ENCODE peak calls at places on chromosomes 13 and 19, in five cellular contexts. G is PC-3, N is SK-N-MC, A is NT2/D1, R is IMR-90. L is an unnamed sample.

GRCh38 chr13:25905411-25906010 is 146.3 kb downstream of the SHISA2 start:
- DNase-seq in N (no peak), A (no peak), G (peak; percentile 83), R (no peak), L (no peak)

GRCh38 chr19:34265221-34265650 is 10.9 kb downstream of the GARRE1 start:
- DNase-seq in N (no peak), G (no peak), R (no peak), A (no peak), L (no peak)

GRCh38 chr19:15120135-15121026 is 13.2 kb downstream of the SYDE1 start:
- DNase-seq in G (no peak), A (no peak), R (no peak), N (no peak), L (no peak)

GRCh38 chr13:28357846-28358496 is 137.0 kb downstream of the FLT1 start:
- DNase-seq in G (no peak), A (no peak), R (no peak), N (no peak), L (no peak)

GRCh38 chr19:16824658-16825311 is 4.4 kb upstream of the SIN3B start:
- DNase-seq in R (peak; percentile 51), G (peak; percentile 19), A (no peak), N (no peak), L (no peak)

GRCh38 chr19:31332096-31332495 is 17.1 kb downstream of the TSHZ3 start:
- DNase-seq in G (no peak), N (no peak), R (peak; percentile 79), A (no peak), L (no peak)

GRCh38 chr19:45676851-45677263 is 8.8 kb downstream of the GIPR start:
- DNase-seq in G (no peak), R (no peak), N (no peak), A (no peak), L (no peak)

GRCh38 chr19:15093001-15093400 is 11.0 kb downstream of the OR1I1 start:
- DNase-seq in A (no peak), G (no peak), R (no peak), N (no peak), L (no peak)

GRCh38 chr13:81326913-81327312 is 986.0 kb upstream of the SPRY2 start:
- DNase-seq in N (no peak), A (no peak), G (peak; percentile 37), R (no peak), L (no peak)

GRCh38 chr19:35959040-35959967 is 23.1 kb downstream of the LRFN3 start:
- DNase-seq in G (no peak), A (no peak), N (no peak), R (no peak), L (no peak)

GRCh38 chr19:37928527-37929286 is 21.7 kb downstream of the SIPA1L3 start:
- DNase-seq in N (no peak), R (no peak), A (no peak), G (no peak), L (peak; percentile 90)

GRCh38 chr19:37929512-37929911 is 22.5 kb downstream of the SIPA1L3 start:
- DNase-seq in N (no peak), G (no peak), A (no peak), R (no peak), L (no peak)

GRCh38 chr19:37926711-37927110 is 19.7 kb downstream of the SIPA1L3 start:
- DNase-seq in N (no peak), R (no peak), A (no peak), G (no peak), L (no peak)

GRCh38 chr19:37925212-37925611 is 18.2 kb downstream of the SIPA1L3 start:
- DNase-seq in R (no peak), N (no peak), A (no peak), G (no peak), L (no peak)

GRCh38 chr19:37926255-37926654 is 19.2 kb downstream of the SIPA1L3 start:
- DNase-seq in A (no peak), G (no peak), R (no peak), N (no peak), L (no peak)
- H3K4me3 ChIP-seq in A (no peak overlapping the region), G (no peak overlapping the region), R (no peak overlapping the region), N (no peak overlapping the region), L (peak overlapping the region; percentile 53)

GRCh38 chr13:64540468-64540867 is 2689.7 kb downstream of the PCDH9 start:
- DNase-seq in G (no peak), A (no peak), N (no peak), R (peak; percentile 11), L (no peak)
- H3K9ac ChIP-seq in G (no peak overlapping the region), A (no peak overlapping the region), N (no peak overlapping the region), R (no peak overlapping the region), L (no peak overlapping the region)

DNA sequence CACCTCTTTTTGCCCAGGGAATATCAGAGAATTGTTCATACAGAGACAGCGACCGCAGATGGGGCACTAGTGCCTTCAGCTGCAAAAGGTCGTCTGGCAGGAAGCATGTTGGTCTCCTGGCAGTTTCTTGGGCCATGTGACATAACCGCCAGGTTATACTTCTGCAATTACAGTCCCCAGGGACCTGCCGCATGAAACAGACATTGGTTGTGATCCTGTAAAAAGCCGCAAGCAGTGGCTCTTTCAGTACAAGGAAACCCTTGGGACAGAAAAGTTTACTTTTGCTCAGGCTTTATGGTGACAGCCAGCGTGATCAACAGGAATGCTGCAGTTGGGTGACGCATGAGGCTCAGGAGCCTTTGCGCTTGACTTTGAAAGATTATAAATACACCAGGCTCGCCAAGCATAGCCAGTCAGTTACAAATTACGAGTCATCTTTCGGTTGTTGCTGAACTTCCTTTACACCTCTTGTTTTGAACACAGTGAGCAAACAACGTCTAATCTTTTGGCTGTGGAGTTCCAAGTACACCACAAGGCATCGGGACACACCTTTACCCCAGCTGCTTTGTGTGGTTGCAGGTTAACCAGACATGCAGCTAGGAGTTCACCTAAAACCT is 50.5 kb upstream of the UBE2L5 start:
- DNase-seq in R (peak; percentile 82), N (no peak), A (no peak), G (peak; percentile 69), L (peak; percentile 96)
- H3K4me3 ChIP-seq in R (no peak overlapping the region), N (no peak overlapping the region), A (no peak overlapping the region), G (peak overlapping the region; percentile 39), L (peak overlapping the region; percentile 12)

GRCh38 chr13:110818747-110819146 is 96.1 kb downstream of the ANKRD10 start:
- DNase-seq in N (no peak), R (no peak), G (no peak), A (no peak), L (no peak)
- H3K9ac ChIP-seq in N (peak overlapping the region; percentile 32), R (no peak overlapping the region), G (no peak overlapping the region), A (no peak overlapping the region), L (no peak overlapping the region)

DNA sequence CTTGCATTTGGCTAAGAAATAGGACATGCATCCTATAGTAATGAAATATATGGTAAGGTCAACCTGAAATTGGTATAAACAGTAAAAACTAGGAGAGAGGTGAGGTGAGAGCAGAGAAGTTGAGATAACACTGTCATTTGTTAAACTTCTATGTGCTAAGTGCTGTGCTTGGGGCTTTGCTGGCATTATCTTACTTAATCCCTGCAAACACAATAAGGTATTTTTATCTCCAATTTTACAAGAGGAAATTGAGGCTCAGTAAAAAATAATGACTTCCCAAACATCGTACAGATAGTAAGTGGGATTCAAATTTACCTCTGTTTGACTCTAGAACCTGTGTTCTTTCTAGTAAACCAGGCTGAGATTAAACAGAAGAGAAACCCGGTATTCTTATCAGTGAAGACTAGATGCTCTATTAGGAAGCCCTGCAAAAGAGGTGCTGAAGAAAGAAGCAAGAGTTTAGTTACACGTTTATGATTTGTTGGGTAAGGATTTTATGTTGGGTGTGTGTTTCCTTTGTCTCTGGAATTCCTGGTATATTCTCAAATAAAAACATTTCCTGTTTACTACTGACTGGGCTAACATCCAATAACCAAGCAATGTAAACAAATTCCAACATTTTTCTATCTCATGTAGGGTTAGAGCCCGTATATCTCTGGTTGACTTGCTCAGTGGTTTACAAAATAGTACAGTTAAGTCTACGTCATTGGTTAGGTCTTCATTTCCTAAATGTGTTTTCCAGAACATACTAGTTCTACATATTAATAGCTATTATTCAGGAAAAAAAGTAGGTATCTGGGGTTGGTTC is 137.3 kb upstream of the FNDC3A start:
- DNase-seq in R (peak; percentile 82), G (peak; percentile 32), N (no peak), A (no peak), L (no peak)
- H3K4me3 ChIP-seq in R (no peak overlapping the region), G (no peak overlapping the region), N (no peak overlapping the region), A (no peak overlapping the region), L (no peak overlapping the region)

GRCh38 chr19:11767633-11768133 is 883 bp downstream of the ZNF441 start:
- DNase-seq in N (no peak), G (peak; percentile 43), A (no peak), R (peak; percentile 37), L (peak; percentile 31)
- H3K9ac ChIP-seq in N (peak overlapping the region; percentile 68), G (peak overlapping the region; percentile 81), A (peak overlapping the region; percentile 75), R (peak overlapping the region; percentile 52), L (peak overlapping the region; percentile 91)

L was measured in GM12878.